ENCODE peak calls at places on chromosome 16, in five cellular contexts. One of them, this sample, is unnamed.
A peak's percentile ranks its signal among the peaks of the same experiment; 100 is the strongest.

GRCh38 chr16:88359008-88359407 is 23.8 kb upstream of the ZNF469 start:
- DNase-seq in CD4-positive, alpha-beta T cell: no peak
- DNase-seq in HEK293T: no peak
- DNase-seq in PC-3: no peak
- DNase-seq in left ventricle myocardium inferior: peak; percentile 4
- DNase-seq in this sample: no peak

GRCh38 chr16:85370881-85371651 is 242.1 kb upstream of the GSE1 start:
- DNase-seq in CD4-positive, alpha-beta T cell: no peak
- DNase-seq in HEK293T: no peak
- DNase-seq in PC-3: no peak
- DNase-seq in left ventricle myocardium inferior: no peak
- DNase-seq in this sample: peak; percentile 31

GRCh38 chr16:21646721-21647561 is 5.5 kb downstream of the IGSF6 start:
- DNase-seq in CD4-positive, alpha-beta T cell: peak; percentile 66
- DNase-seq in HEK293T: no peak
- DNase-seq in PC-3: no peak
- DNase-seq in left ventricle myocardium inferior: no peak
- DNase-seq in this sample: no peak

GRCh38 chr16:66304151-66304550 is 62.3 kb upstream of the CDH5 start:
- DNase-seq in CD4-positive, alpha-beta T cell: no peak
- DNase-seq in HEK293T: no peak
- DNase-seq in PC-3: no peak
- DNase-seq in left ventricle myocardium inferior: no peak
- DNase-seq in this sample: no peak

GRCh38 chr16:57084996-57085395 is 7.4 kb upstream of the CPNE2 start:
- DNase-seq in CD4-positive, alpha-beta T cell: no peak
- DNase-seq in HEK293T: no peak
- DNase-seq in PC-3: no peak
- DNase-seq in left ventricle myocardium inferior: no peak
- DNase-seq in this sample: no peak

GRCh38 chr16:85998868-85999729 is 100.1 kb downstream of the IRF8 start:
- DNase-seq in CD4-positive, alpha-beta T cell: no peak
- DNase-seq in HEK293T: no peak
- DNase-seq in PC-3: no peak
- DNase-seq in left ventricle myocardium inferior: no peak
- DNase-seq in this sample: no peak

GRCh38 chr16:51116353-51116752 is 34.7 kb downstream of the SALL1 start:
- DNase-seq in CD4-positive, alpha-beta T cell: no peak
- DNase-seq in HEK293T: no peak
- DNase-seq in PC-3: no peak
- DNase-seq in left ventricle myocardium inferior: no peak
- DNase-seq in this sample: no peak

GRCh38 chr16:72905581-72905980 is 142.3 kb downstream of the ZFHX3 start:
- DNase-seq in CD4-positive, alpha-beta T cell: no peak
- DNase-seq in HEK293T: no peak
- DNase-seq in PC-3: peak; percentile 62
- DNase-seq in left ventricle myocardium inferior: no peak
- DNase-seq in this sample: no peak

GRCh38 chr16:49592507-49593422 is 219.2 kb downstream of the C16orf78 start:
- DNase-seq in CD4-positive, alpha-beta T cell: peak; percentile 24
- DNase-seq in HEK293T: peak; percentile 55
- DNase-seq in PC-3: peak; percentile 17
- DNase-seq in left ventricle myocardium inferior: no peak
- DNase-seq in this sample: no peak

GRCh38 chr16:52501746-52502145 is 45.2 kb downstream of the TOX3 start:
- DNase-seq in CD4-positive, alpha-beta T cell: no peak
- DNase-seq in HEK293T: no peak
- DNase-seq in PC-3: no peak
- DNase-seq in left ventricle myocardium inferior: no peak
- DNase-seq in this sample: no peak

GRCh38 chr16:57672416-57672815 is 4.3 kb downstream of the ADGRG3 start:
- DNase-seq in CD4-positive, alpha-beta T cell: no peak
- DNase-seq in HEK293T: no peak
- DNase-seq in PC-3: no peak
- DNase-seq in left ventricle myocardium inferior: no peak
- DNase-seq in this sample: no peak

GRCh38 chr16:19559242-19559910 is 3.9 kb downstream of the VPS35L start:
- DNase-seq in CD4-positive, alpha-beta T cell: peak; percentile 3
- DNase-seq in HEK293T: peak; percentile 22
- DNase-seq in PC-3: peak; percentile 74
- DNase-seq in left ventricle myocardium inferior: no peak
- DNase-seq in this sample: peak; percentile 53

GRCh38 chr16:74472010-74472409 is 50.7 kb upstream of the CLEC18B start:
- DNase-seq in CD4-positive, alpha-beta T cell: no peak
- DNase-seq in HEK293T: no peak
- DNase-seq in PC-3: no peak
- DNase-seq in left ventricle myocardium inferior: no peak
- DNase-seq in this sample: no peak

GRCh38 chr16:72848759-72849664 is 198.9 kb downstream of the ZFHX3 start:
- DNase-seq in CD4-positive, alpha-beta T cell: no peak
- DNase-seq in HEK293T: peak; percentile 11
- DNase-seq in PC-3: peak; percentile 92
- DNase-seq in left ventricle myocardium inferior: peak; percentile 90
- DNase-seq in this sample: peak; percentile 79

GRCh38 chr16:83137326-83137770 is 510.6 kb downstream of the CDH13 start:
- DNase-seq in CD4-positive, alpha-beta T cell: no peak
- DNase-seq in HEK293T: no peak
- DNase-seq in PC-3: peak; percentile 58
- DNase-seq in left ventricle myocardium inferior: no peak
- DNase-seq in this sample: no peak

GRCh38 chr16:68954871-68955635 is 111.7 kb downstream of the TANGO6 start:
- DNase-seq in CD4-positive, alpha-beta T cell: no peak
- DNase-seq in HEK293T: no peak
- DNase-seq in PC-3: no peak
- DNase-seq in left ventricle myocardium inferior: no peak
- DNase-seq in this sample: no peak

GRCh38 chr16:72126429-72126765 is 32.8 kb downstream of the DHX38 start:
- DNase-seq in CD4-positive, alpha-beta T cell: no peak
- DNase-seq in HEK293T: no peak
- DNase-seq in PC-3: no peak
- DNase-seq in left ventricle myocardium inferior: no peak
- DNase-seq in this sample: no peak

GRCh38 chr16:31382485-31383161 is 10.5 kb upstream of the ITGAD start:
- DNase-seq in CD4-positive, alpha-beta T cell: peak; percentile 58
- DNase-seq in HEK293T: peak; percentile 85
- DNase-seq in PC-3: peak; percentile 44
- DNase-seq in left ventricle myocardium inferior: peak; percentile 63
- DNase-seq in this sample: no peak

GRCh38 chr16:35142147-35142808 is 1682.9 kb downstream of the TP53TG3F start:
- DNase-seq in CD4-positive, alpha-beta T cell: no peak
- DNase-seq in HEK293T: no peak
- DNase-seq in PC-3: no peak
- DNase-seq in left ventricle myocardium inferior: no peak
- DNase-seq in this sample: no peak

GRCh38 chr16:57609541-57610401 is 18.7 kb upstream of the ADGRG1 start:
- DNase-seq in CD4-positive, alpha-beta T cell: peak; percentile 20
- DNase-seq in HEK293T: no peak
- DNase-seq in PC-3: no peak
- DNase-seq in left ventricle myocardium inferior: no peak
- DNase-seq in this sample: no peak

GRCh38 chr16:3113765-3114479 is 1.5 kb downstream of the ZNF205 start:
- DNase-seq in CD4-positive, alpha-beta T cell: no peak
- DNase-seq in HEK293T: no peak
- DNase-seq in PC-3: peak; percentile 32
- DNase-seq in left ventricle myocardium inferior: no peak
- DNase-seq in this sample: no peak

GRCh38 chr16:47045023-47045422 is 71.5 kb upstream of the DNAJA2 start:
- DNase-seq in CD4-positive, alpha-beta T cell: no peak
- DNase-seq in HEK293T: no peak
- DNase-seq in PC-3: no peak
- DNase-seq in left ventricle myocardium inferior: no peak
- DNase-seq in this sample: no peak

GRCh38 chr16:86877835-86878234 is 299.5 kb downstream of the FOXL1 start:
- DNase-seq in CD4-positive, alpha-beta T cell: no peak
- DNase-seq in HEK293T: no peak
- DNase-seq in PC-3: no peak
- DNase-seq in left ventricle myocardium inferior: no peak
- DNase-seq in this sample: no peak